ENCODE peak calls at places on chromosomes 11 and 22, in seven cellular contexts. P is lower lobe of right lung, X is fibroblast of the aortic adventitia, I is neural crest cell, U is HFF-Myc, R is neuronal stem cell, C is NCI-H1105. L is an unnamed sample.

GRCh38 chr11:73240190-73240781 is 22.2 kb downstream of the P2RY2 start:
- DNase-seq in P (no peak), X (peak; percentile 92), I (no peak), U (no peak), R (no peak), C (no peak), L (peak; percentile 69)

GRCh38 chr11:16511109-16511806 is 154.9 kb upstream of the SOX6 start:
- DNase-seq in P (no peak), X (no peak), I (no peak), U (peak; percentile 9), R (no peak), C (peak; percentile 30), L (no peak)

GRCh38 chr11:23112390-23112789 is 252.1 kb upstream of the CCDC179 start:
- DNase-seq in P (no peak), X (no peak), I (no peak), U (no peak), R (no peak), C (no peak), L (no peak)

GRCh38 chr11:30908857-30909256 is 322.7 kb upstream of the MPPED2 start:
- DNase-seq in P (no peak), X (no peak), I (no peak), U (no peak), R (no peak), C (no peak), L (no peak)

GRCh38 chr11:124839051-124839971 is 25.9 kb upstream of the ROBO3 start:
- DNase-seq in P (no peak), X (no peak), I (no peak), U (no peak), R (no peak), C (peak; percentile 45), L (no peak)

GRCh38 chr22:19815093-19815822 is 39.4 kb downstream of the GNB1L start:
- DNase-seq in P (no peak), X (peak; percentile 54), I (no peak), U (no peak), R (no peak), C (no peak), L (no peak)

GRCh38 chr11:73343076-73343833 is 32.9 kb upstream of the RELT start:
- DNase-seq in P (no peak), X (no peak), I (no peak), U (no peak), R (no peak), C (no peak), L (no peak)

GRCh38 chr11:115759622-115760527 is 255.7 kb upstream of the CADM1 start:
- DNase-seq in P (peak; percentile 55), X (no peak), I (peak; percentile 34), U (no peak), R (peak; percentile 33), C (no peak), L (peak; percentile 27)

GRCh38 chr11:77014669-77015068 is 19.5 kb upstream of the B3GNT6 start:
- DNase-seq in P (no peak), X (no peak), I (no peak), U (no peak), R (no peak), C (no peak), L (no peak)

GRCh38 chr11:97739892-97740782 is 1280.6 kb upstream of the CNTN5 start:
- DNase-seq in P (no peak), X (peak; percentile 77), I (no peak), U (no peak), R (no peak), C (no peak), L (no peak)

GRCh38 chr11:80473562-80473961 is 1032.7 kb upstream of the TENM4 start:
- DNase-seq in P (no peak), X (no peak), I (no peak), U (no peak), R (no peak), C (no peak), L (no peak)

GRCh38 chr11:36053901-36054300 is 110.0 kb downstream of the LDLRAD3 start:
- DNase-seq in P (no peak), X (no peak), I (no peak), U (no peak), R (no peak), C (no peak), L (no peak)

GRCh38 chr11:67504950-67505561 is at the start of gene PITPNM1:
- DNase-seq in P (peak; percentile 83), X (peak; percentile 25), I (peak; percentile 58), U (no peak), R (peak; percentile 66), C (peak; percentile 27), L (peak; percentile 48)

GRCh38 chr22:23533328-23533762 is 46.7 kb downstream of the IGLL1 start:
- DNase-seq in P (peak; percentile 44), X (no peak), I (peak; percentile 74), U (no peak), R (peak; percentile 70), C (peak; percentile 23), L (no peak)